ENCODE peak calls at places on chromosomes 12 and 14, in eight cellular contexts. One of them, this sample, is unnamed.

GRCh38 chr12:49831717-49832116 is 3.5 kb upstream of the NCKAP5L start:
- DNase-seq in neural progenitor cell: no peak
- DNase-seq in GM12878: no peak
- DNase-seq in astrocyte: no peak
- DNase-seq in fibroblast of lung: no peak
- DNase-seq in H1: no peak
- DNase-seq in MM.1S: no peak
- DNase-seq in HCT116: no peak
- DNase-seq in this sample: no peak

GRCh38 chr14:35122696-35123387 is 490 bp downstream of the PRORP start:
- DNase-seq in neural progenitor cell: no peak
- DNase-seq in GM12878: no peak
- DNase-seq in astrocyte: peak
- DNase-seq in fibroblast of lung: peak
- DNase-seq in H1: no peak
- DNase-seq in MM.1S: peak
- DNase-seq in HCT116: no peak
- DNase-seq in this sample: peak

GRCh38 chr12:124721501-124722154 is 142.0 kb downstream of the SCARB1 start:
- DNase-seq in neural progenitor cell: no peak
- DNase-seq in GM12878: no peak
- DNase-seq in astrocyte: peak
- DNase-seq in fibroblast of lung: no peak
- DNase-seq in H1: no peak
- DNase-seq in MM.1S: no peak
- DNase-seq in HCT116: no peak
- DNase-seq in this sample: no peak

GRCh38 chr12:121224591-121224990 is 14.7 kb downstream of the P2RX4 start:
- DNase-seq in neural progenitor cell: no peak
- DNase-seq in GM12878: no peak
- DNase-seq in astrocyte: no peak
- DNase-seq in fibroblast of lung: no peak
- DNase-seq in H1: no peak
- DNase-seq in MM.1S: no peak
- DNase-seq in HCT116: no peak
- DNase-seq in this sample: no peak

GRCh38 chr12:47636908-47637780 is 68.7 kb downstream of the RPAP3 start:
- DNase-seq in neural progenitor cell: peak
- DNase-seq in GM12878: no peak
- DNase-seq in astrocyte: no peak
- DNase-seq in fibroblast of lung: no peak
- DNase-seq in H1: peak
- DNase-seq in MM.1S: peak
- DNase-seq in HCT116: peak
- DNase-seq in this sample: peak

GRCh38 chr12:55683676-55684075 is 24.0 kb downstream of the ITGA7 start:
- DNase-seq in neural progenitor cell: no peak
- DNase-seq in GM12878: no peak
- DNase-seq in astrocyte: no peak
- DNase-seq in fibroblast of lung: no peak
- DNase-seq in H1: no peak
- DNase-seq in MM.1S: no peak
- DNase-seq in HCT116: no peak
- DNase-seq in this sample: no peak

GRCh38 chr12:27048822-27049752 is 26.7 kb downstream of the MED21 start:
- DNase-seq in neural progenitor cell: no peak
- DNase-seq in GM12878: no peak
- DNase-seq in astrocyte: peak
- DNase-seq in fibroblast of lung: peak
- DNase-seq in H1: no peak
- DNase-seq in MM.1S: no peak
- DNase-seq in HCT116: no peak
- DNase-seq in this sample: peak

GRCh38 chr12:57341275-57341990 is 89.4 kb downstream of the R3HDM2 start:
- DNase-seq in neural progenitor cell: no peak
- DNase-seq in GM12878: no peak
- DNase-seq in astrocyte: peak
- DNase-seq in fibroblast of lung: no peak
- DNase-seq in H1: no peak
- DNase-seq in MM.1S: no peak
- DNase-seq in HCT116: no peak
- DNase-seq in this sample: no peak

GRCh38 chr14:102192840-102193502 is 53.3 kb downstream of the WDR20 start:
- DNase-seq in neural progenitor cell: peak
- DNase-seq in GM12878: no peak
- DNase-seq in astrocyte: no peak
- DNase-seq in fibroblast of lung: no peak
- DNase-seq in H1: no peak
- DNase-seq in MM.1S: no peak
- DNase-seq in HCT116: no peak
- DNase-seq in this sample: no peak

GRCh38 chr14:59154383-59154782 is 34.1 kb upstream of the DAAM1 start:
- DNase-seq in neural progenitor cell: no peak
- DNase-seq in GM12878: no peak
- DNase-seq in astrocyte: no peak
- DNase-seq in fibroblast of lung: no peak
- DNase-seq in H1: no peak
- DNase-seq in MM.1S: no peak
- DNase-seq in HCT116: no peak
- DNase-seq in this sample: no peak

GRCh38 chr14:53915364-53916014 is 41.1 kb downstream of the BMP4 start:
- DNase-seq in neural progenitor cell: no peak
- DNase-seq in GM12878: no peak
- DNase-seq in astrocyte: no peak
- DNase-seq in fibroblast of lung: peak
- DNase-seq in H1: no peak
- DNase-seq in MM.1S: no peak
- DNase-seq in HCT116: no peak
- DNase-seq in this sample: no peak

GRCh38 chr14:105496831-105497591 is 6.0 kb downstream of the TEDC1 start:
- DNase-seq in neural progenitor cell: no peak
- DNase-seq in GM12878: no peak
- DNase-seq in astrocyte: no peak
- DNase-seq in fibroblast of lung: no peak
- DNase-seq in H1: no peak
- DNase-seq in MM.1S: no peak
- DNase-seq in HCT116: no peak
- DNase-seq in this sample: no peak

GRCh38 chr12:50505386-50505827 is 622 bp downstream of the DIP2B start:
- DNase-seq in neural progenitor cell: peak
- DNase-seq in GM12878: no peak
- DNase-seq in astrocyte: no peak
- DNase-seq in fibroblast of lung: peak
- DNase-seq in H1: no peak
- DNase-seq in MM.1S: peak
- DNase-seq in HCT116: no peak
- DNase-seq in this sample: no peak

GRCh38 chr12:642633-643477 is 20.4 kb downstream of the NINJ2 start:
- DNase-seq in neural progenitor cell: peak
- DNase-seq in GM12878: no peak
- DNase-seq in astrocyte: peak
- DNase-seq in fibroblast of lung: peak
- DNase-seq in H1: peak
- DNase-seq in MM.1S: peak
- DNase-seq in HCT116: no peak
- DNase-seq in this sample: no peak

GRCh38 chr12:59895161-59895785 is 299.4 kb downstream of the SLC16A7 start:
- DNase-seq in neural progenitor cell: no peak
- DNase-seq in GM12878: no peak
- DNase-seq in astrocyte: no peak
- DNase-seq in fibroblast of lung: no peak
- DNase-seq in H1: no peak
- DNase-seq in MM.1S: no peak
- DNase-seq in HCT116: no peak
- DNase-seq in this sample: no peak

GRCh38 chr12:130192667-130193345 is 30.5 kb downstream of the FZD10 start:
- DNase-seq in neural progenitor cell: peak
- DNase-seq in GM12878: no peak
- DNase-seq in astrocyte: no peak
- DNase-seq in fibroblast of lung: no peak
- DNase-seq in H1: no peak
- DNase-seq in MM.1S: no peak
- DNase-seq in HCT116: no peak
- DNase-seq in this sample: no peak

GRCh38 chr14:105473033-105473676 is 1.5 kb upstream of the CRIP2 start:
- DNase-seq in neural progenitor cell: no peak
- DNase-seq in GM12878: no peak
- DNase-seq in astrocyte: no peak
- DNase-seq in fibroblast of lung: no peak
- DNase-seq in H1: no peak
- DNase-seq in MM.1S: no peak
- DNase-seq in HCT116: no peak
- DNase-seq in this sample: no peak

GRCh38 chr14:105150026-105150367 is 18.6 kb downstream of the JAG2 start:
- DNase-seq in neural progenitor cell: no peak
- DNase-seq in GM12878: no peak
- DNase-seq in astrocyte: no peak
- DNase-seq in fibroblast of lung: no peak
- DNase-seq in H1: no peak
- DNase-seq in MM.1S: no peak
- DNase-seq in HCT116: no peak
- DNase-seq in this sample: no peak

GRCh38 chr14:65461730-65462129 is 49.2 kb downstream of the FUT8 start:
- DNase-seq in neural progenitor cell: no peak
- DNase-seq in GM12878: peak
- DNase-seq in astrocyte: no peak
- DNase-seq in fibroblast of lung: peak
- DNase-seq in H1: no peak
- DNase-seq in MM.1S: no peak
- DNase-seq in HCT116: no peak
- DNase-seq in this sample: no peak

GRCh38 chr12:72273499-72273837 is 1.3 kb downstream of the TRHDE start:
- DNase-seq in neural progenitor cell: peak
- DNase-seq in GM12878: no peak
- DNase-seq in astrocyte: no peak
- DNase-seq in fibroblast of lung: no peak
- DNase-seq in H1: peak
- DNase-seq in MM.1S: no peak
- DNase-seq in HCT116: no peak
- DNase-seq in this sample: no peak
- TF ChIP-seq EZH2 in neural progenitor cell: peak
- TF ChIP-seq EZH2 in GM12878: no peak
- TF ChIP-seq EZH2 in astrocyte: no peak
- TF ChIP-seq EZH2 in fibroblast of lung: peak
- TF ChIP-seq EZH2 in H1: peak
- TF ChIP-seq EZH2 in MM.1S: no peak
- TF ChIP-seq EZH2 in HCT116: no peak
- TF ChIP-seq EZH2 in this sample: peak

DNA sequence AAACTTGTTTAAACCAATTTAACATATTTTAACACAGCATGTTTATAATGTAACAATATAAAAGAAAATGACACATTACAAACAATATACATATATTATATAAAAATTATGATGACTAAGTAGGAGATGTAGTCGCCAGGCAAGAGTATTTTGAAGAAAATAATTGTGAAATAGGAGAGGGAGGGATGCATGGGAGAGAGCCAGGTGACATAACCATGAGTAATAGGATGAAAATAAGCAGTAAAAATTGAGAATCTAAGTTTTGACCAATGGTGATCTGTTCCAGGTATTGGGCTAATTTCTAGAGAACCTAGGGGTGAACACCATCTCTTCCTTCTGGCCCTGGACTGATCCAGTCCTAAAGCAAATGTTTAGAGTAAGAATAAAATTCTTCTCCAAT is 315.2 kb upstream of the G2E3 start:
- DNase-seq in neural progenitor cell: no peak
- DNase-seq in GM12878: no peak
- DNase-seq in astrocyte: peak
- DNase-seq in fibroblast of lung: peak
- DNase-seq in H1: no peak
- DNase-seq in MM.1S: no peak
- DNase-seq in HCT116: no peak
- DNase-seq in this sample: no peak
- H3K9ac ChIP-seq in neural progenitor cell: no peak
- H3K9ac ChIP-seq in GM12878: no peak
- H3K9ac ChIP-seq in astrocyte: no peak
- H3K9ac ChIP-seq in fibroblast of lung: no peak
- H3K9ac ChIP-seq in H1: no peak
- H3K9ac ChIP-seq in MM.1S: no peak
- H3K9ac ChIP-seq in HCT116: no peak
- H3K9ac ChIP-seq in this sample: no peak

DNA sequence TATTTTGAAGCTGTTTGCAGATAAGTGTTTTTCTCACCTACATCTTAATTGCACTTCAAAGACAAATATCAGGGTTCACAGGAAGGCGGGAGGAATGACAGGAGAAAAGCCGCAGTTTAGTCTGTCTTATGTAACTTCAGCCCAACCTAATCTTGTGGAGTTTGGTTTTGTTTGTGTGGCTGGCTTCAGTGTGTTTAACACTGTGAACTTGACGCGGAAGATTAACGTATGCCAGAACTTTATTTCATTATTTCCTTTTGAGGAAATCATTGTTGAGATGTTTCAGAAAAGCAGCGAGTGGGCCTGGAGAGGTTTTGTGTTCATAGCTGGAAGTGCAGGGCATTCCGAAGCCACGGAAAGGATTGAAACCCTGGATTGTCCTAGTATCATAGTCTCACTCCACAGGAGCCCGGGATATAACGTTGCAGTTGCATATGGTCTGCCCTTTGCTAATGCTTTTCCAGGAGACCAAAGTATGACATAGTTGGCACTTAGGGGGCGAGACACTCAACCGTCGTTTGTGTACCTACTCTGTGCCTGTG is 2.0 kb downstream of the PELI2 start:
- DNase-seq in neural progenitor cell: peak
- DNase-seq in GM12878: no peak
- DNase-seq in astrocyte: no peak
- DNase-seq in fibroblast of lung: peak
- DNase-seq in H1: no peak
- DNase-seq in MM.1S: no peak
- DNase-seq in HCT116: no peak
- DNase-seq in this sample: no peak
- TF ChIP-seq EZH2 in neural progenitor cell: no peak
- TF ChIP-seq EZH2 in GM12878: no peak
- TF ChIP-seq EZH2 in astrocyte: no peak
- TF ChIP-seq EZH2 in fibroblast of lung: no peak
- TF ChIP-seq EZH2 in H1: no peak
- TF ChIP-seq EZH2 in MM.1S: no peak
- TF ChIP-seq EZH2 in HCT116: no peak
- TF ChIP-seq EZH2 in this sample: peak

DNA sequence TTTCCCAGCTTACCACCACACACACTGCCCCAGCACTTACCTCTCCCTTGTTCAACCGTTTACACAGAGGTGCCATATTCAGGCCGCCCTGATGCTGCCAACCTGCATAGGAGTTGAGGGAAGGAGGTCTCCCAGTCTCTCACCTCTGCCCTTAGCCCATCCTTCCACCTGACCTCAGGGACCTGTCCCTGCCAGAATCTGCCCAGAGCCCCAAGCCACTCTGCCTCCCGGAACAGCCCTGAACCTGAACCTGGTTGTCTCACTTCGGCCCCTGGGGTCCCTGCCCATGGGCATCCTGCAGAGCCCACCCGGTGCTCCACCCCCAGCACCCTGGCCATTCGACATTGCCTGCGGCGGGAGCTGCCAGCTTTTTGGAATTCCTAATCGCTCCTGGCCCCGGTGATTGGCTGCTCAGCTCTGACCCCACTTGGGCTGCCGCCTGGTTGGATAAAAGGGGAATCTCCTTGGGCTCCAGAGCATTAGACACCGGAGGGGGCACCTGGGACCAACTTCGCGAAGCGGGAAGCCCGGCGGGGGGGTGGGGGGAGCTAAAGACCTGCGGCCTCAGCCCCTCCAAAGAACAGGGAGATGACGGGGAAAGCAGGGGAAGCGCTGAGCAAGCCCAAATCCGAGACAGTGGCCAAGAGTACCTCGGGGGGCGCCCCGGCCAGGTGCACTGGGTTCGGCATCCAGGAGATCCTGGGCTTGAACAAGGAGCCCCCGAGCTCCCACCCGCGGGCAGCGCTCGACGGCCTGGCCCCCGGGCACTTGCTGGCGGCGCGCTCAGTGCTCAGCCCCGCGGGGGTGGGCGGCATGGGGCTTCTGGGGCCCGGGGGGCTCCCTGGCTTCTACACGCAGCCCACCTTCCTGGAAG is at the start of gene VSX2:
- DNase-seq in neural progenitor cell: peak
- DNase-seq in GM12878: no peak
- DNase-seq in astrocyte: no peak
- DNase-seq in fibroblast of lung: no peak
- DNase-seq in H1: peak
- DNase-seq in MM.1S: no peak
- DNase-seq in HCT116: no peak
- DNase-seq in this sample: no peak
- H3K9ac ChIP-seq in neural progenitor cell: no peak
- H3K9ac ChIP-seq in GM12878: no peak
- H3K9ac ChIP-seq in astrocyte: no peak
- H3K9ac ChIP-seq in fibroblast of lung: no peak
- H3K9ac ChIP-seq in H1: no peak
- H3K9ac ChIP-seq in MM.1S: no peak
- H3K9ac ChIP-seq in HCT116: no peak
- H3K9ac ChIP-seq in this sample: no peak